ENCODE peak calls at places on chromosome 7, in nine cellular contexts. D is spleen, F is uterus, B is Peyer's patch, A is body of pancreas, I is NB4, W is A549, J is heart left ventricle, V is H54. R is an unnamed sample.

GRCh38 chr7:138684360-138684759 is 16.8 kb downstream of the SVOPL start:
- DNase-seq in W (no peak), B (no peak), F (no peak), I (no peak), V (no peak), A (no peak), D (no peak), J (no peak), R (no peak)

GRCh38 chr7:27165655-27166474 is 528 bp upstream of the HOXA9 start:
- DNase-seq in B (no peak), W (no peak), V (no peak), D (peak), I (no peak), A (no peak), J (no peak), F (peak), R (no peak)

GRCh38 chr7:70131807-70132565 is 533.7 kb downstream of the AUTS2 start:
- DNase-seq in B (no peak), I (peak), D (no peak), J (no peak), W (no peak), A (no peak), V (no peak), F (no peak), R (no peak)

GRCh38 chr7:46764100-46764941 is 817.6 kb downstream of the TNS3 start:
- DNase-seq in V (peak), I (no peak), B (no peak), W (peak), F (no peak), J (peak), A (peak), D (no peak), R (peak)

GRCh38 chr7:139109983-139110411 is 477 bp upstream of the ZC3HAV1 start:
- DNase-seq in J (no peak), F (no peak), A (no peak), W (no peak), D (no peak), V (no peak), I (no peak), B (no peak), R (no peak)

GRCh38 chr7:320297-320696 is 30.3 kb downstream of the FOXL3 start:
- DNase-seq in I (no peak), A (no peak), J (peak), V (no peak), D (peak), F (no peak), W (no peak), B (no peak), R (no peak)

GRCh38 chr7:113321201-113321600 is 202.8 kb upstream of the SMIM30 start:
- DNase-seq in B (no peak), I (no peak), D (no peak), V (no peak), A (no peak), J (no peak), F (no peak), W (no peak), R (no peak)

GRCh38 chr7:144787127-144787526 is 48.7 kb downstream of the TPK1 start:
- DNase-seq in A (no peak), F (no peak), V (no peak), J (no peak), I (no peak), W (no peak), D (no peak), B (no peak), R (no peak)

GRCh38 chr7:5704534-5704922 is 76.9 kb downstream of the RNF216 start:
- DNase-seq in I (peak), V (peak), W (peak), F (peak), J (peak), D (peak), A (peak), B (peak), R (peak)

GRCh38 chr7:92615861-92616260 is 25.7 kb upstream of the FAM133B start:
- DNase-seq in F (no peak), J (no peak), W (no peak), I (no peak), D (no peak), A (no peak), B (no peak), V (no peak), R (no peak)

GRCh38 chr7:10910447-10910846 is 63.2 kb upstream of the PHF14 start:
- DNase-seq in D (no peak), I (no peak), B (no peak), F (no peak), J (no peak), V (no peak), W (no peak), A (no peak), R (no peak)

GRCh38 chr7:92680458-92680857 is 90.3 kb upstream of the FAM133B start:
- DNase-seq in A (no peak), B (no peak), J (no peak), D (no peak), W (no peak), I (peak), V (no peak), F (no peak), R (no peak)

GRCh38 chr7:155959894-155960293 is 147.6 kb upstream of the SHH start:
- DNase-seq in J (no peak), A (no peak), B (no peak), F (no peak), D (no peak), W (no peak), I (no peak), V (peak), R (no peak)

GRCh38 chr7:90919766-90920165 is 323.6 kb downstream of the CDK14 start:
- DNase-seq in I (no peak), B (no peak), W (no peak), D (no peak), A (no peak), J (no peak), V (no peak), F (no peak), R (no peak)

GRCh38 chr7:114502454-114503254 is 88.0 kb downstream of the FOXP2 start:
- DNase-seq in J (no peak), A (peak), I (no peak), D (no peak), B (no peak), V (no peak), F (no peak), W (peak), R (no peak)

GRCh38 chr7:16914771-16915170 is 33.0 kb upstream of the AGR3 start:
- DNase-seq in B (no peak), D (no peak), F (no peak), A (no peak), J (no peak), V (no peak), W (peak), I (no peak), R (no peak)

GRCh38 chr7:38870147-38870546 is 38.8 kb downstream of the VPS41 start:
- DNase-seq in F (no peak), W (no peak), V (no peak), D (no peak), J (no peak), B (no peak), A (no peak), I (no peak), R (no peak)

GRCh38 chr7:51847461-51848134 is 531.0 kb upstream of the COBL start:
- DNase-seq in F (no peak), W (no peak), A (no peak), I (peak), D (no peak), V (no peak), B (no peak), J (no peak), R (no peak)

GRCh38 chr7:30880941-30881340 is 30.7 kb upstream of the AQP1 start:
- DNase-seq in J (no peak), W (no peak), F (no peak), A (no peak), V (no peak), B (no peak), I (no peak), D (no peak), R (no peak)

GRCh38 chr7:79876769-79877362 is 257.8 kb upstream of the GNAI1 start:
- DNase-seq in D (no peak), V (no peak), A (no peak), F (no peak), J (no peak), W (peak), B (no peak), I (peak), R (no peak)

GRCh38 chr7:80134536-80135305 is at the start of gene GNAI1:
- DNase-seq in W (peak), J (peak), F (peak), I (peak), B (no peak), A (peak), D (peak), V (peak), R (no peak)

GRCh38 chr7:98251251-98251843 is 685 bp downstream of the TECPR1 start:
- DNase-seq in J (peak), B (peak), A (peak), D (peak), V (peak), I (peak), F (no peak), W (no peak), R (no peak)

GRCh38 chr7:95491634-95492314 is 6.0 kb downstream of the ASB4 start:
- DNase-seq in A (no peak), D (no peak), B (no peak), W (peak), I (no peak), V (no peak), J (no peak), F (no peak), R (no peak)

GRCh38 chr7:27976531-27976930 is 204.1 kb downstream of the JAZF1 start:
- DNase-seq in B (no peak), W (no peak), D (no peak), F (no peak), V (no peak), J (no peak), A (no peak), I (no peak), R (no peak)

GRCh38 chr7:120760851-120761250 is 97.1 kb downstream of the TSPAN12 start:
- DNase-seq in J (no peak), D (no peak), V (no peak), I (no peak), F (no peak), W (no peak), A (no peak), B (no peak), R (no peak)

GRCh38 chr7:32658034-32658944 is 163.0 kb downstream of the AVL9 start:
- DNase-seq in W (peak), I (no peak), J (no peak), B (no peak), A (no peak), V (peak), D (no peak), F (no peak), R (no peak)

GRCh38 chr7:82375713-82376112 is 67.9 kb downstream of the CACNA2D1 start:
- DNase-seq in V (no peak), J (no peak), A (no peak), F (no peak), B (no peak), I (no peak), W (no peak), D (no peak), R (no peak)

GRCh38 chr7:101564778-101565211 is 64.3 kb downstream of the MYL10 start:
- DNase-seq in A (peak), J (no peak), F (no peak), W (peak), V (no peak), B (no peak), I (peak), D (no peak), R (no peak)

GRCh38 chr7:103711413-103711812 is 265.4 kb upstream of the SLC26A5 start:
- DNase-seq in F (no peak), A (no peak), V (no peak), B (no peak), D (no peak), J (no peak), I (no peak), W (no peak), R (no peak)

GRCh38 chr7:159012353-159013069 is 132.2 kb downstream of the VIPR2 start:
- DNase-seq in W (peak), I (no peak), B (no peak), A (peak), J (peak), F (no peak), D (no peak), V (no peak), R (no peak)

GRCh38 chr7:4103352-4104091 is 578.6 kb upstream of the FOXK1 start:
- DNase-seq in B (no peak), F (no peak), I (peak), V (peak), D (peak), J (no peak), A (no peak), W (peak), R (no peak)

GRCh38 chr7:138853448-138853847 is 55.5 kb upstream of the ATP6V0A4 start:
- DNase-seq in B (no peak), V (no peak), W (no peak), D (no peak), F (no peak), I (no peak), A (no peak), J (no peak), R (no peak)

GRCh38 chr7:114478384-114478783 is 63.8 kb downstream of the FOXP2 start:
- DNase-seq in D (no peak), J (no peak), F (no peak), W (no peak), A (no peak), V (no peak), I (no peak), B (no peak), R (no peak)

GRCh38 chr7:112937651-112938390 is 147.6 kb upstream of the TMEM168 start:
- DNase-seq in A (no peak), V (no peak), F (no peak), D (no peak), W (no peak), B (no peak), J (no peak), I (no peak), R (no peak)

GRCh38 chr7:87570178-87570577 is 30.5 kb downstream of the ABCB1 start:
- DNase-seq in B (no peak), V (no peak), D (no peak), J (no peak), A (no peak), F (no peak), I (no peak), W (no peak), R (no peak)

DNA sequence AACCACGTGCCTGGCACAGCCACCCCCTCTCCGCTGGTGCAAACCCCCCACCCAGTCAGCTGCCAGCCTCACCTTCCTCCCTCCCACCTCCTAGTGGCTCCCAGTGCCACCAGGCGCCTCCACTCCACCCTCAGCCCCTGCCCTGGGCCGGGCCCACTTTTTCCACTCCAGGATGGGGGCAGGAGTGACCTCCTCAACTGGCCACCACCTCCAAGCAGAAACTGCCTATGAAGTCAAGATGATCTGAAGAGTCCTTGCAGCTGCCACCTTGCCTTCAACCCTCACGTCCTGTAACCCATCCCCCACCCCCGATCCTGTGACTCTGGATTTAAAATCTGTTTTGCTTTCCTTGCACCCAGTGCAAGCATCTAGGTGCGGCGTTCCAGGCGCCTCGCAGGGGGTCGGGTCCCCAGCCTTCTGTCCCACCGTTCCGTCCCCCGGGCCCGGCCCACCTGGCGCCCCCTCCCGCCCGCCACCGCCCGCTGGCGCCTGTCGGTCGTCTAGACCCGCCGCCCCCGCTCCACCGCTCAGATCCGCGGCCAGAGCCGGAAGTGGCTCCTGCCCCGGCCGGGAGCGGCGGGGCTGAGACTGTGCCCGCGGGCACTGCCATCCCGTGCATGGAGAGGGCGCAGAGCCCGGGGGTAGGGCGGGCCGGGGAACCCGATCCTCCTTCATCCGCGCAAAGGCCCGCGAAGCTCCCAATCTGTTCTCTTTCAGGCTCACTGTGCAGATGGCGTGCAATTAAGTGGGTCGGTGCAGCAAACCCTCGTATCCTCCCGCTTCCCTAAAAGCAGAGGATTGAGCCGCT is 51.2 kb upstream of the GTF2I start:
- DNase-seq in I (peak), W (no peak), A (peak), D (peak), J (peak), B (peak), F (no peak), V (peak), R (no peak)
- TF ChIP-seq POLR2A in I (no peak), W (no peak), A (no peak), D (no peak), J (no peak), B (no peak), F (no peak), V (no peak), R (no peak)

GRCh38 chr7:12686234-12686893 is 1.1 kb upstream of the ARL4A start:
- DNase-seq in W (peak), V (peak), B (peak), I (peak), F (peak), A (peak), D (peak), J (peak), R (peak)

GRCh38 chr7:12684733-12685132 is 2.7 kb upstream of the ARL4A start:
- DNase-seq in B (peak), W (no peak), A (no peak), J (no peak), I (no peak), V (no peak), F (no peak), D (no peak), R (no peak)

GRCh38 chr7:12685550-12685949 is 1.9 kb upstream of the ARL4A start:
- DNase-seq in A (peak), V (no peak), D (no peak), W (peak), J (no peak), F (peak), I (peak), B (peak), R (peak)

GRCh38 chr7:12687213-12688171 is at the start of gene ARL4A:
- DNase-seq in I (peak), F (peak), D (peak), B (peak), A (peak), J (peak), V (peak), W (peak), R (peak)

GRCh38 chr7:12686894-12687212 is 580 bp upstream of the ARL4A start:
- DNase-seq in D (no peak), W (no peak), I (no peak), F (no peak), A (no peak), J (no peak), V (no peak), B (no peak), R (no peak)
- TF ChIP-seq POLR2A in D (no peak), W (peak), I (peak), F (no peak), A (peak), J (no peak), V (peak), B (peak), R (peak)

GRCh38 chr7:150431839-150432658 is 18.4 kb upstream of the GIMAP8 start:
- DNase-seq in D (no peak), F (no peak), A (no peak), B (peak), V (no peak), J (no peak), I (no peak), W (no peak), R (no peak)

GRCh38 chr7:150435047-150435389 is 15.4 kb upstream of the GIMAP8 start:
- DNase-seq in I (peak), F (no peak), D (no peak), V (no peak), B (no peak), A (no peak), J (no peak), W (no peak), R (no peak)

GRCh38 chr7:150434240-150434639 is 16.2 kb upstream of the GIMAP8 start:
- DNase-seq in B (peak), D (no peak), J (no peak), F (no peak), I (no peak), A (no peak), V (no peak), W (no peak), R (no peak)

GRCh38 chr7:150432915-150433892 is 17.2 kb upstream of the GIMAP8 start:
- DNase-seq in F (no peak), B (peak), J (no peak), D (no peak), A (no peak), W (no peak), I (peak), V (no peak), R (no peak)

DNA sequence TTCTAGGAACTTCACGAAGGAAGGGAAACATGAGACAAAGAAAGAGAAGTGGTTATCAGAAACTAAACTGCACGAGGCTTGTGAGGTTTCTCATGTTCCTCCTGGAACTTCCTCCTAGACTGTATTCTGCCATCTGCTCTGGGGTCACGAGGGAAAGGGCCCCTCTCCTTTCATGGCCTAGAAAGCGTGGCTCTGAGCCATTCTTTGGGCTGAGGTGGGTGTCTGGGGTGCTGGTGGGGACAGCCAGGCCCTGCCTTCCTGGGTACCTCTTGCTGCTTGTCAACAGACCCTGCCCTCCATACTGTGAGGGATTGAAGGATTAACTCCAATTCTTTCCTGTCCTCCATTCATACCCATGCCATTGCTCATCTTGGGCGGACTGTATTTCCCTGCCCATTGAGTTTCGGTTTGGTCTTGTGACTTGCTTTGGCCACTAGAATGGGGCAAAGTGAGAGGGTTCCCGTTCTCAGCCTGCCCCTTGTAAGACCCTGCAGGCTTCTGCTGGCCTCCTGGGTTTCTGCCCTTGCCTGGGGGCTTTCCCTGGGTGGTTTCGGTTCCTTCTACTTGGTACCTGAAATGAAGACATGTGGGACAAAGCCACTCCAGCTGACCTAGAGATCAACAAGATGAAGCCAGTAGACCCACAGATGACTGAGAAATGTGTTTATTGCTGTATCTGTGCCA is 14.9 kb upstream of the GIMAP8 start:
- DNase-seq in I (peak), B (peak), J (no peak), F (no peak), A (no peak), V (no peak), W (no peak), D (peak), R (no peak)
- TF ChIP-seq POLR2A in I (no peak), B (no peak), J (no peak), F (no peak), A (no peak), V (no peak), W (no peak), D (no peak), R (no peak)

DNA sequence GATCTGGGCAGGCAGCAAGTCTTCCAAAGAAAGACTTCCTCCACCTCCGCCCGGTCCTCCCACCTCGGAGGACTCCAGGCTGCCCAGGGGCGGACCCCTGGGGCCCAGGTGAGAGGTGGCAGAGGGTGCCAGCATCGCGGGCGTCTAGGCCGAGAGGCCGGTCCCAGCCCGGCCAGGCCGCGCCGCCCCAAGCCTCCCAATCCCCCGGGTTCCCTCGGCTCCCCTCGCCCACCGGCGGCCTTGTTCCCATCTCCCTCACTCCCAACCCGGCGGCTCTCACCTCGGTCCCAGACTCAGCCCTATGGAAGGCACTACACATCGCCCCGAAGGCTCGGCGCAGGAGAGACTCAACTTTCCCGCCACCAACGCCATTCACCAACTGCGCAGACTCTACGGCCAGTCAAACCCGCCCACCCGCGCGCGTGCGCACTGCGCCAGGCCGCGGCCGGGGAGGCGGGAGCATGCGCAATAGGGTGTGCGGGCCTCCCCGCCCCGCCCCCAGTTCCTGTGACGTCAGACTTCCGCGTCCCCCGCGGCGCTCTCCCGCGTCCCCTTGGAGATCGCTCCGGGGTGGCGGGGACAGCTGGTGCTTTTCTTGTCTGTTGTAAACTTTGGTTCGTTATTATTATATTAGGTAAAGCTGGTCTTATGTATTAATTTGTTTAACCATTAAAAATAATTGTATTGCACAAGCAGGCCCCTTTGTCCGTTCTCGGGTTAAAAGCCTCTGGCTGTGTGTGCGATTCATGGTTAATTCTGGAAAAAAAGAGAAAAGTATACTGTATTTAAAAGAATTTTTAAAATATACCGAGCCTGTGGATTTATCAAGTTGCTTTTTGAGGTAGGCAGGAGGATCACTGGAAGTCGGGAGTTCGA is at the start of gene XRCC2:
- DNase-seq in A (peak), W (peak), I (peak), D (peak), J (peak), V (peak), B (peak), F (peak), R (peak)
- TF ChIP-seq POLR2A in A (peak), W (peak), I (peak), D (no peak), J (no peak), V (peak), B (peak), F (peak), R (no peak)